ENCODE peak calls at places on chromosomes 2 and 18, in four cellular contexts. Q, T, Y and L are unnamed samples.

GRCh38 chr2:203170502-203170901 is 68.3 kb upstream of the CYP20A1 start:
- DNase-seq in Q (no peak), T (no peak), Y (no peak), L (no peak)

GRCh38 chr2:100812573-100812972 is 7.4 kb upstream of the NPAS2 start:
- DNase-seq in Q (no peak), T (no peak), Y (no peak), L (no peak)

GRCh38 chr2:222271854-222272253 is 26.9 kb downstream of the PAX3 start:
- DNase-seq in Q (no peak), T (no peak), Y (no peak), L (no peak)

GRCh38 chr2:43174368-43175186 is 51.8 kb downstream of the ZFP36L2 start:
- DNase-seq in Q (peak), T (no peak), Y (no peak), L (no peak)

GRCh38 chr2:191936882-191937405 is 90.1 kb upstream of the CAVIN2 start:
- DNase-seq in Q (no peak), T (no peak), Y (no peak), L (no peak)

GRCh38 chr2:41160439-41160838 is 708.5 kb upstream of the SLC8A1 start:
- DNase-seq in Q (no peak), T (no peak), Y (no peak), L (no peak)

GRCh38 chr2:72118386-72118785 is 29.3 kb downstream of the CYP26B1 start:
- DNase-seq in Q (no peak), T (no peak), Y (no peak), L (no peak)

GRCh38 chr18:67599277-67599676 is 82.8 kb upstream of the DSEL start:
- DNase-seq in Q (no peak), T (no peak), Y (no peak), L (no peak)

GRCh38 chr2:225040862-225041209 is 1.4 kb downstream of the DOCK10 start:
- DNase-seq in Q (no peak), T (no peak), Y (no peak), L (no peak)

GRCh38 chr2:220147590-220147989 is 520.2 kb downstream of the SLC4A3 start:
- DNase-seq in Q (no peak), T (no peak), Y (no peak), L (no peak)

GRCh38 chr2:95049088-95049955 is 23.8 kb downstream of the MAL start:
- DNase-seq in Q (no peak), T (no peak), Y (no peak), L (no peak)

GRCh38 chr18:76999077-76999476 is 133.5 kb downstream of the MBP start:
- DNase-seq in Q (no peak), T (no peak), Y (no peak), L (no peak)

GRCh38 chr18:22174341-22175148 is 5.2 kb downstream of the GATA6 start:
- DNase-seq in Q (no peak), T (no peak), Y (no peak), L (no peak)

GRCh38 chr2:110677080-110677479 is 783 bp downstream of the BUB1 start:
- DNase-seq in Q (no peak), T (no peak), Y (no peak), L (no peak)

GRCh38 chr2:172000696-172001361 is 1.1 kb downstream of the METAP1D start:
- DNase-seq in Q (no peak), T (no peak), Y (no peak), L (peak)

GRCh38 chr2:67290451-67290991 is 106.6 kb upstream of the ETAA1 start:
- DNase-seq in Q (no peak), T (no peak), Y (no peak), L (no peak)

GRCh38 chr2:64268330-64268729 is 124.1 kb upstream of the PELI1 start:
- DNase-seq in Q (no peak), T (no peak), Y (no peak), L (no peak)

DNA sequence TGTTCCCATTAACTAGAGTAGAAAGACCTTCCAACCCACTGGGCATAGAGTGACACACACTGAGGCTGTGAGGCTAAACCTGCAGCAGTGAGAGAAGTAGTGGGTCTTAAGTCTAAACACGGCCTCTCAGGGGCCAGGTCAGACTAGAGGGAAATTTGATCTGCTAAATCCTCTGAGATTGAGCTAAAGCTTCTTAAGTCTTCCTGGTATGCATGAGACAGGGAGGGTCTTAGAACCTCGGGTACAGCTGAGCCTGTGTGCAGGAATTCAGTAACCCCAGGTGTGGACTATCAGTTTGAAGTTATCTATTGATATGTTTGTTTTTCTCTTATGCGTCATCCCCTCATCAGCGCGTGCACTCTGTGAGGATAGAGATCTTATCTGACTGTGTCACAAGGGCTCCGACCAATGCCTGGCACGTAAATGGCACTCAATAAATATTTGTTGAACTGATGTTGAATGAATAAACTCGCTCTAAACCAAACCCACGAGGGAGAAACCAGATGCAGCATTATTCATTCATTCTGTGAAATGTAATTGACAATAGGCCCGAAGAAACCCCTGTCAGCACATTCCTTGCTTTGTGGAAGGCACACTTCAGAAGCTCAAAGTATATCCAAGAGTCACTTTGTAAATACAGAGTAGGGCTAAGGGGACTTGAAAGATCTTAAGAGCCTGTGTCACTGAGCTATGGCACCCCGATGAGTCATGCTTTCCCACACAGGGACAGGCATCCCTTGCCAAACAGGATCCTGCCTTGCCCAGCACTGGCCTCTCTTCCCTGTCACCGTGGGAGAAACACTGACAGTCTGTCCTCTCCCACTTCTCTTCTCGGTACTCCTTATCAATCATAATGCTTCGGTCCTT is 21.7 kb upstream of the RAB10 start:
- DNase-seq in Q (no peak), T (peak), Y (no peak), L (peak)
- TF ChIP-seq BRCA1 in Q (no peak), T (no peak), Y (no peak), L (no peak)

GRCh38 chr2:127569274-127570065 is 34.0 kb downstream of the MYO7B start:
- DNase-seq in Q (no peak), T (no peak), Y (no peak), L (no peak)
- TF ChIP-seq SRF in Q (no peak), T (no peak), Y (no peak), L (no peak)

DNA sequence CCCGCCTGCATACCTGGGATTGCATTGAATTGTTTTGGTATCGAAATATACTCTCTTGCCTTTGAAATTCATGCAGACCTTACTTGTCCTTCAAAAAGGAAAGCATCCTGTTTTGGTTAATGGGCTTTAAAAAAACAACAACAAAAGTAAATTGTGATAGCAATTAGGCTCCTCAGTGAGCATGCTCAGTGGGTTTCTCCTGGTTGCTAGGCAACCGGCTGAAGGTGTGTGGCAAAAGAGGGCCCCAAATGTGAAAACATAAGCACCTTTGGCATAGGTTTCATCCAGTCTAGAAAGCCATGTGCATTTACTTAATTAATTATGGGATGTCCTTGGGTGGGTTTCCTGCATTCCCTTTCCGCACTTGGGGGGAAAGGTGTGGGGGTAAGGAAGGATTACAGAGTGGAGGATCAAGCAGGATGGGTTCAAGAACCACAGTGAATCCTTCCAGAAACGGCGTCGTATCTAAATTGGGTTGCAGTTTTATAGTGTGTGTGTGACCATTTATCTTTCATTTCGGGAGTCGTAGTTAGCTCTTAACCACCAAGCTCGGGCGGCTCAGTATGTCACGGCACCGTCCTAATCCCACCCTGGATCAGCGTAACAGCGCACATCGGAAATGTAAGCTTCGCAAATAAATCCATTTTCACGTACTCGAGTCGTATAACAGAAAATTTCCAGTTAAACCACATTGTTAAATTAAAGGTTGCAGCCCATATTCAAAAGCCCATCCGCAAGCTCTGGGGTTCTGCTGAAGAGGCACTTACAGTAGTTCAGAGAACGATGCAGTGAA is 274.9 kb upstream of the TCF4 start:
- DNase-seq in Q (no peak), T (no peak), Y (no peak), L (no peak)
- TF ChIP-seq BRCA1 in Q (no peak), T (no peak), Y (no peak), L (no peak)

DNA sequence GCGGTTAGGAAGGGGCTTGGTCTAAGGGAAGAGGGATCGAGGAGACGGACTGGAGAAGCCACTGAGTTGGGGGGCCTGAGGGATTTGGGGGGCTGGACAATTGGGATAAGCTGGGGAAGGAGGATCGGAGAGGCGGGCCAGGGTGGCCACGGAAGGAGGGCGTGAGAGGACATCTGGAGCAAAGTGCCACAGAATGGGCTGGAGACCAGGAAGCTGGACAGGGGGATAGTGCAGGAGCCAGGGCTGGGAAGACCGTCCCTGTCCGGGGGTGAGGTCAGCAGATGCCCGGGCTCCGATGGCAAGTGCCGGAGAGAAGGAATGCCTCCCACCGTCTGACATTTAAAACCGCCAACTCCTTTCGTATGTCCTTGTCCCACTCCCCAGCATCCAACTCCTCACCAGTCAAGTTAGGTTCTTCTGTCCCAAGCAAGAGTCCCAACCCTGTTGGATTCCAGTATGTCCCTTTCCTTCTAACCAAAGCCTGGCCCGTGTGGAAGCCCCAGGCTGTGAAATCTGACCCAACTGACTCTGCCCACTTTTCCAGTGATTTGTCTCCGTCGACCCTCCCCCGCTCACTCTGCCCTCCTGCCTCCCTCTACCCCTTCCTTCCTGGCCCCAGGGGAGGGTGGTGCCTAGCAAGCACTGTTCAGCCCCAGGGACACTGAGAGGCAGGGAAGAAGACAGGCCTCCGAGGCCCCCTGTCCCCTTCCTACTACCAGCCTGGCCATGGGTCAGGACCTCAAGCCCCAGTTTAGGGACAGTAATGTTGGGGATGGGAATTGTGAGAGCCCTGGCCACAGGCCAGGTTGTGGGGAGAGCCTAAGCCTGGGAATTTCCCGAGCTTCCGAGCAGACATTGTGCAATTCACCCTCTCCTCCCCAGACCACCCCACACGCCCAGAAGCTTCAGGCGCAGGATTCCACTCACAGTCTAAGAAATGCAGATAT is 31.5 kb upstream of the TMBIM1 start:
- DNase-seq in Q (no peak), T (peak), Y (peak), L (no peak)
- TF ChIP-seq SRF in Q (no peak), T (no peak), Y (no peak), L (no peak)

GRCh38 chr2:2645162-2645855 is 314.2 kb upstream of the MYT1L start:
- DNase-seq in Q (no peak), T (no peak), Y (no peak), L (no peak)

GRCh38 chr2:2644040-2644439 is 313.0 kb upstream of the MYT1L start:
- DNase-seq in Q (no peak), T (no peak), Y (no peak), L (no peak)

GRCh38 chr2:2641541-2642410 is 310.7 kb upstream of the MYT1L start:
- DNase-seq in Q (no peak), T (peak), Y (no peak), L (no peak)

GRCh38 chr2:2640818-2641217 is 309.7 kb upstream of the MYT1L start:
- DNase-seq in Q (no peak), T (no peak), Y (no peak), L (no peak)

GRCh38 chr2:2642906-2643890 is 312.1 kb upstream of the MYT1L start:
- DNase-seq in Q (no peak), T (no peak), Y (no peak), L (no peak)
- TF ChIP-seq BRCA1 in Q (no peak), T (no peak), Y (no peak), L (no peak)

GRCh38 chr2:212892193-212892592 is 259.2 kb downstream of the IKZF2 start:
- DNase-seq in Q (no peak), T (peak), Y (no peak), L (no peak)
- TF ChIP-seq SRF in Q (no peak), T (no peak), Y (no peak), L (no peak)